ENCODE peak calls at places on chromosomes 2 and 18, in five cellular contexts. S is neural progenitor cell, R is astrocyte, W is hepatocyte, G is A673. O is an unnamed sample.

GRCh38 chr2:5980351-5981054 is 288.3 kb downstream of the SOX11 start:
- DNase-seq in S (no peak), R (no peak), W (no peak), G (no peak), O (no peak)

GRCh38 chr2:138829326-138829725 is 49.1 kb upstream of the NXPH2 start:
- DNase-seq in S (peak; percentile 82), R (no peak), W (peak; percentile 73), G (peak; percentile 67), O (peak; percentile 28)

GRCh38 chr2:174787485-174788205 is 23.4 kb upstream of the CHRNA1 start:
- DNase-seq in S (peak; percentile 24), R (peak; percentile 100), W (peak; percentile 84), G (no peak), O (no peak)

GRCh38 chr2:20972110-20972509 is 71.8 kb downstream of the APOB start:
- DNase-seq in S (no peak), R (no peak), W (no peak), G (no peak), O (no peak)

GRCh38 chr18:54080854-54081253 is 143.6 kb downstream of the MBD2 start:
- DNase-seq in S (no peak), R (no peak), W (no peak), G (no peak), O (no peak)

GRCh38 chr18:9335255-9336045 is 877 bp downstream of the TWSG1 start:
- DNase-seq in S (peak; percentile 3), R (no peak), W (no peak), G (peak; percentile 41), O (no peak)

GRCh38 chr18:10086458-10086857 is 172.6 kb downstream of the VAPA start:
- DNase-seq in S (peak; percentile 69), R (no peak), W (peak; percentile 24), G (no peak), O (peak; percentile 98)

GRCh38 chr2:68431316-68431972 is 35.6 kb downstream of the FBXO48 start:
- DNase-seq in S (no peak), R (no peak), W (no peak), G (no peak), O (no peak)

GRCh38 chr2:64259301-64259700 is 115.1 kb upstream of the PELI1 start:
- DNase-seq in S (no peak), R (no peak), W (no peak), G (peak; percentile 87), O (peak; percentile 21)

GRCh38 chr18:40380657-40381441 is 1574.2 kb upstream of the PIK3C3 start:
- DNase-seq in S (peak; percentile 4), R (peak; percentile 52), W (no peak), G (no peak), O (no peak)

GRCh38 chr2:226031078-226031937 is 631.8 kb downstream of the NYAP2 start:
- DNase-seq in S (peak; percentile 93), R (peak; percentile 71), W (peak; percentile 72), G (peak; percentile 85), O (peak; percentile 49)

GRCh38 chr2:226030369-226031077 is 631.0 kb downstream of the NYAP2 start:
- DNase-seq in S (peak; percentile 91), R (no peak), W (peak; percentile 23), G (no peak), O (no peak)

GRCh38 chr2:226031962-226032441 is 632.5 kb downstream of the NYAP2 start:
- DNase-seq in S (peak; percentile 41), R (peak; percentile 39), W (peak; percentile 48), G (peak; percentile 11), O (no peak)
- H3K4me3 ChIP-seq in S (peak overlapping the region; percentile 48), R (peak overlapping the region; percentile 71), W (no peak overlapping the region), G (peak overlapping the region; percentile 59), O (peak overlapping the region; percentile 63)

DNA sequence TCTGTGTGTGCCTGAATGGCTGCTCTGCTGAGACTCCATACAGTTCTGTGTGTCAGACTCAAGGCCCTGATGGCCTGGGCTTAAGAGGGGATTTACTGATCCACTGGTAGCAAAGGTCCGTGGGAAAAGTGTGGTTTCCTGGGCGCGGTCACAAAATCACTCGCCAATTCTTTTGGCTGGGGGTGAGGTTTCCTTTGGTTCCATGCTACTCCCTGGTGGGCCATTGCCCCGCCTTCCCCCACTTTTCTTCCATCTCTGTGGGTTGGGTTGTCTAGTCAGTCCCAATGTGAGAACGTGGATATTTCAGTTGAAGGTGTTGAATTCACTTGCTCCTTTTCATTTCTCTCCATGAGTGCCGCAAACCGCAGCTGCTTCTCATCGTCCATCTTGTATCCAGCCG is 162.7 kb upstream of the NRXN1 start:
- DNase-seq in S (no peak), R (no peak), W (no peak), G (no peak), O (no peak)
- TF ChIP-seq EZH2 in S (no peak), R (no peak), W (no peak), G (no peak), O (no peak)

GRCh38 chr2:234014462-234014861 is 36.0 kb upstream of the SPP2 start:
- DNase-seq in S (no peak), R (no peak), W (no peak), G (no peak), O (no peak)

GRCh38 chr2:234020332-234020731 is 30.2 kb upstream of the SPP2 start:
- DNase-seq in S (no peak), R (no peak), W (no peak), G (no peak), O (no peak)

GRCh38 chr2:234015861-234016260 is 34.6 kb upstream of the SPP2 start:
- DNase-seq in S (no peak), R (no peak), W (no peak), G (no peak), O (no peak)
- H3K4me3 ChIP-seq in S (no peak overlapping the region), R (no peak overlapping the region), W (no peak overlapping the region), G (no peak overlapping the region), O (no peak overlapping the region)

DNA sequence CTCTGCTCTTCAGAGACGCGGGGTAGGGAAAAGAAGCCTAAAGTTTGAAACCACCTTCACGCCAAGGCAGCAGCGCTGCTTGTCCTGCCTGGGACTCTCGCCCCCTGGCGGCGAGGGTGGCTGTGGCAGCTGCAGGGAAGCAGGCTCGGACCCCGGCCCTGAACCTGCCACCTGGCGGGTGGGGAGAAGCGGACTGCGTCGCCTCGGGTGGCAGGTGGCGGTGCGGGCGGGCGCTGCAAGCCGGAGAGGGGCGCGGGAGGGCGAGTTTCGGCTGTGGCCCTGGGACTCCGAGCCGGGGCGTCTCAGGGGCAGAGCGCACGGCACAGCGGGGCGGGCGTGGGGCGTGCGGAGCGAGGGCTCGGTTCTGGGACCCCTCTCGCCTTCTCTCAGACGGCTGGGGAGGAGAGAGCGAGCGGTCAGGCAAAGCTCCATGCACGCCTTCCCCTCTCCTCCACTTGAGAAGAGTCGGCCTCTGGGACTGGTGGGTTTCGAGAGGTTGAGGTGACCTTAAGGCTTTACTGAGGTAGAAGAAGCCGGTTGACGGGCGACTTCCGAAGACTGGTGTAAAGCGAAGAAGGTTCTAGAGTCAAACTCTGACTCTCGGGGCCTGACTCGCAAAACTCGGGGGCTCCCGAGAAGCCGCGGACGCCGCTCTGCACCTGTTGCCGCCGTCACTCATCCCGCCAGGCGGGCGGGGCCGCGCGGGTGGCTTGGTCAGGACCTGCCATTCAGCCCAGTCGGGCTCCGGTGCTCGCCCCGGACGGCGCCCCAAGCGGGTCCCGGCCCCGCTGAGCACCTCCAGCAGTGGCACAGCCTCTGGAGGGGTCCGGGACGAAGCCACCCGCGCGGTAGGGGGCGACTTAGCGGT is 1.1 kb upstream of the BOLL start:
- DNase-seq in S (peak; percentile 76), R (no peak), W (peak; percentile 48), G (peak; percentile 46), O (no peak)
- TF ChIP-seq EZH2 in S (peak; percentile 76), R (peak; percentile 85), W (peak; percentile 49), G (no peak), O (no peak)

DNA sequence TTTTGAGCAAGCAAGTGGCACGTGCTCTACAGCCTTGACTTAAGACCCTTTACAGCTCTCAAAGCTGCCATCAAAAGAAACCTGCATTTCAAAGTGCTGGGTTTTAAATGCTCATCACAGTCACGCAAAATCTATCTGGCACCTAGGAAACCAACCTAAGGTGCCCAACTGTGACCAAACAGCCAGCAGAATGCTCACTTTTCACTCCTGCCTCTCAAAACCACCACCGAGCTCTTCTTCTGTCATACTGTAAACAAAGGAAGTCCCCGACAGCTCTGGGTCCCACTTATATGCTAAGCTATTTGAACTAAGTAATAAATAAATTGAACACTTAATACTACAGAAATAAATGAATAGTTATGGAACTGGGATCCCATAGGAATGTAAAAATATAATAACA is 33.6 kb downstream of the SATB2 start:
- DNase-seq in S (no peak), R (no peak), W (no peak), G (no peak), O (no peak)
- H3K4me3 ChIP-seq in S (no peak overlapping the region), R (no peak overlapping the region), W (no peak overlapping the region), G (no peak overlapping the region), O (no peak overlapping the region)

GRCh38 chr18:79789091-79789891 is 8.4 kb upstream of the KCNG2 start:
- DNase-seq in S (no peak), R (no peak), W (no peak), G (no peak), O (no peak)

GRCh38 chr18:79786781-79787526 is 10.8 kb upstream of the KCNG2 start:
- DNase-seq in S (no peak), R (no peak), W (no peak), G (no peak), O (no peak)

GRCh38 chr18:79789901-79790885 is 7.5 kb upstream of the KCNG2 start:
- DNase-seq in S (no peak), R (no peak), W (no peak), G (no peak), O (no peak)

GRCh38 chr18:79787527-79788095 is 10.1 kb upstream of the KCNG2 start:
- DNase-seq in S (no peak), R (no peak), W (no peak), G (no peak), O (no peak)

GRCh38 chr18:79788096-79789085 is 9.3 kb upstream of the KCNG2 start:
- DNase-seq in S (peak; percentile 49), R (no peak), W (no peak), G (no peak), O (no peak)
- TF ChIP-seq EZH2 in S (peak; percentile 96), R (peak; percentile 98), W (peak; percentile 90), G (peak; percentile 85), O (no peak)

DNA sequence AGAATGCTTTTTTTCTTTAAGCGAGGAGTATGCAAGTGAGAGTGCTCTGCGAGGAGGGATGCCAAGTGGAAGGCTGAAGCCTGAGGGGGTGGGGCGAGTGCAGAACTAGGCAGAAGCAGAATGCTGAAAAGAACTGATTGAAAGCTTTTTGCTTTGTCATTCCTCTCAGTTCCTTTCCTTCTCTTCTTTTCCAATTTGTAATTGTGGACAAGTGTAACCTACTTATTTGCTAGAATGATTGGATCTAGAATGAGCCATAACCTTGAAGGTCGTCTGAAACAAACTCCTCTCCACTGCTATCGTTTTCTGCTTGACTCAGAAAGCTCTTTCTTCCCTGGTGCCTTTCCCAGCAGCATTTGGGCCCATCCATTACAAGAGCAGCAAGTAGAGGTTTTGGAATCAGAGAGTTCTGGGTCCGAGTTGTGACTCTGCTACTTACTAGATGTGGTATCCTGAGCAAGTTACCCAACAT is 115.3 kb downstream of the METTL8 start:
- DNase-seq in S (peak; percentile 33), R (peak; percentile 26), W (no peak), G (peak; percentile 52), O (no peak)
- H3K4me3 ChIP-seq in S (no peak overlapping the region), R (no peak overlapping the region), W (no peak overlapping the region), G (no peak overlapping the region), O (no peak overlapping the region)

GRCh38 chr2:205925373-205926337 is 160.3 kb downstream of the INO80D start:
- DNase-seq in S (peak; percentile 87), R (peak; percentile 21), W (peak; percentile 89), G (peak; percentile 79), O (no peak)
- TF ChIP-seq EZH2 in S (peak; percentile 32), R (no peak), W (no peak), G (no peak), O (no peak)

GRCh38 chr2:190318514-190318913 is 1.1 kb downstream of the HIBCH start:
- DNase-seq in S (no peak), R (no peak), W (no peak), G (no peak), O (no peak)
- H3K4me3 ChIP-seq in S (peak overlapping the region; percentile 87), R (peak overlapping the region; percentile 98), W (peak overlapping the region; percentile 58), G (peak overlapping the region; percentile 81), O (peak overlapping the region; percentile 85)